ENCODE peak calls at places on chromosomes 2 and 18, in eight cellular contexts. X is NCI-H1092; H is activated T-cell treated with anti-CD3 and anti-CD28 coated beads, Interleukin-2, amount 50 U/mL, for 1 hour; B is activated naive CD4-positive, alpha-beta T cell treated with anti-CD3 and anti-CD28 coated beads, Interleukin-2, amount 50 U/mL, for 72 hours; T is HL-60; Z is lower leg skin; C is D341Med; S is activated T-helper 1 cell treated with Interleukin-2 at 50 U/mL for 16 hours. J is an unnamed sample.

GRCh38 chr2:6309415-6310185 is 556.1 kb downstream of the CMPK2 start:
- DNase-seq in X (no peak), H (no peak), B (no peak), T (no peak), Z (no peak), C (no peak), S (no peak), J (no peak)

GRCh38 chr2:237868631-237869356 is 9.4 kb downstream of the RAMP1 start:
- DNase-seq in X (no peak), H (no peak), B (no peak), T (no peak), Z (peak), C (no peak), S (no peak), J (no peak)

GRCh38 chr2:96912356-96913116 is 42.7 kb upstream of the SEMA4C start:
- DNase-seq in X (no peak), H (no peak), B (no peak), T (no peak), Z (no peak), C (no peak), S (no peak), J (no peak)

GRCh38 chr2:163756588-163756987 is 20.8 kb upstream of the FIGN start:
- DNase-seq in X (no peak), H (no peak), B (no peak), T (no peak), Z (no peak), C (no peak), S (no peak), J (no peak)

GRCh38 chr2:15759385-15759784 is 167.7 kb downstream of the DDX1 start:
- DNase-seq in X (no peak), H (no peak), B (no peak), T (no peak), Z (no peak), C (no peak), S (no peak), J (no peak)

GRCh38 chr2:239234151-239234825 is 166.5 kb downstream of the HDAC4 start:
- DNase-seq in X (no peak), H (no peak), B (no peak), T (no peak), Z (peak), C (no peak), S (no peak), J (no peak)

GRCh38 chr2:148338544-148338943 is 306.0 kb upstream of the EPC2 start:
- DNase-seq in X (no peak), H (no peak), B (no peak), T (no peak), Z (no peak), C (no peak), S (no peak), J (no peak)

GRCh38 chr2:105647731-105648130 is 97.0 kb upstream of the NCK2 start:
- DNase-seq in X (no peak), H (no peak), B (no peak), T (no peak), Z (peak), C (no peak), S (no peak), J (no peak)

GRCh38 chr2:60479226-60480088 is 74.0 kb downstream of the BCL11A start:
- DNase-seq in X (no peak), H (no peak), B (no peak), T (no peak), Z (no peak), C (no peak), S (no peak), J (no peak)

GRCh38 chr2:133204461-133204860 is 363.8 kb downstream of the NCKAP5 start:
- DNase-seq in X (no peak), H (no peak), B (no peak), T (no peak), Z (no peak), C (no peak), S (no peak), J (no peak)

GRCh38 chr18:13218376-13219011 is at the start of gene LDLRAD4:
- DNase-seq in X (no peak), H (peak), B (peak), T (peak), Z (peak), C (peak), S (peak), J (peak)

GRCh38 chr2:238507836-238508235 is 81.1 kb downstream of the ASB1 start:
- DNase-seq in X (no peak), H (no peak), B (no peak), T (no peak), Z (peak), C (no peak), S (no peak), J (peak)

GRCh38 chr2:217327981-217328760 is 468.3 kb upstream of the TNP1 start:
- DNase-seq in X (no peak), H (no peak), B (no peak), T (no peak), Z (no peak), C (no peak), S (no peak), J (no peak)

GRCh38 chr2:171244970-171245782 is 84.5 kb upstream of the TLK1 start:
- DNase-seq in X (no peak), H (no peak), B (no peak), T (no peak), Z (no peak), C (no peak), S (no peak), J (no peak)

GRCh38 chr18:12891561-12891960 is 7.5 kb upstream of the PTPN2 start:
- DNase-seq in X (no peak), H (no peak), B (no peak), T (no peak), Z (no peak), C (no peak), S (no peak), J (no peak)

GRCh38 chr18:69215151-69215550 is 185.5 kb upstream of the DOK6 start:
- DNase-seq in X (no peak), H (no peak), B (no peak), T (no peak), Z (no peak), C (no peak), S (no peak), J (peak)

GRCh38 chr2:172792711-172793110 is 57.1 kb downstream of the RAPGEF4 start:
- DNase-seq in X (no peak), H (no peak), B (no peak), T (no peak), Z (no peak), C (no peak), S (no peak), J (no peak)

J was measured in NCI-H2081.